ENCODE peak calls at places on chromosomes 5 and 9, in seven cellular contexts. One of them, this sample, is unnamed.
A peak's percentile ranks its signal among the peaks of the same experiment; 100 is the strongest.

GRCh38 chr9:120583958-120584369 is 4.0 kb upstream of the CDK5RAP2 start:
- DNase-seq in SJCRH30: peak; percentile 100
- DNase-seq in pancreas: peak; percentile 48
- DNase-seq in KBM-7: peak; percentile 94
- DNase-seq in T follicular helper cell: no peak
- DNase-seq in HL-60: peak; percentile 88
- DNase-seq in dorsolateral prefrontal cortex: peak; percentile 84
- DNase-seq in this sample: no peak

GRCh38 chr5:174581483-174581882 is 142.9 kb upstream of the MSX2 start:
- DNase-seq in pancreas: no peak
- DNase-seq in T follicular helper cell: no peak
- DNase-seq in dorsolateral prefrontal cortex: no peak
- DNase-seq in SJCRH30: peak; percentile 60
- DNase-seq in HL-60: no peak
- DNase-seq in KBM-7: peak; percentile 15
- DNase-seq in this sample: no peak

GRCh38 chr9:135198889-135199288 is 111.4 kb downstream of the OLFM1 start:
- DNase-seq in KBM-7: no peak
- DNase-seq in HL-60: no peak
- DNase-seq in dorsolateral prefrontal cortex: no peak
- DNase-seq in T follicular helper cell: no peak
- DNase-seq in SJCRH30: no peak
- DNase-seq in pancreas: no peak
- DNase-seq in this sample: no peak

GRCh38 chr9:82903503-82903902 is 159.4 kb downstream of the RASEF start:
- DNase-seq in SJCRH30: peak; percentile 4
- DNase-seq in KBM-7: no peak
- DNase-seq in dorsolateral prefrontal cortex: no peak
- DNase-seq in pancreas: no peak
- DNase-seq in T follicular helper cell: no peak
- DNase-seq in HL-60: no peak
- DNase-seq in this sample: no peak

GRCh38 chr5:142472306-142472951 is 147.6 kb upstream of the SPRY4 start:
- DNase-seq in SJCRH30: no peak
- DNase-seq in T follicular helper cell: peak; percentile 10
- DNase-seq in pancreas: no peak
- DNase-seq in KBM-7: no peak
- DNase-seq in dorsolateral prefrontal cortex: no peak
- DNase-seq in HL-60: peak; percentile 4
- DNase-seq in this sample: no peak

GRCh38 chr5:89028579-89029272 is 145.7 kb upstream of the MEF2C start:
- DNase-seq in T follicular helper cell: no peak
- DNase-seq in dorsolateral prefrontal cortex: no peak
- DNase-seq in HL-60: no peak
- DNase-seq in pancreas: no peak
- DNase-seq in SJCRH30: peak; percentile 24
- DNase-seq in KBM-7: no peak
- DNase-seq in this sample: no peak

GRCh38 chr9:102770704-102771103 is 224.4 kb upstream of the CYLC2 start:
- DNase-seq in KBM-7: no peak
- DNase-seq in pancreas: no peak
- DNase-seq in T follicular helper cell: no peak
- DNase-seq in SJCRH30: no peak
- DNase-seq in HL-60: no peak
- DNase-seq in dorsolateral prefrontal cortex: no peak
- DNase-seq in this sample: no peak

GRCh38 chr5:163496286-163496685 is 9.1 kb upstream of the MAT2B start:
- DNase-seq in SJCRH30: no peak
- DNase-seq in HL-60: no peak
- DNase-seq in T follicular helper cell: no peak
- DNase-seq in dorsolateral prefrontal cortex: no peak
- DNase-seq in KBM-7: no peak
- DNase-seq in pancreas: no peak
- DNase-seq in this sample: no peak

GRCh38 chr9:119003882-119004617 is 365.2 kb downstream of the BRINP1 start:
- DNase-seq in T follicular helper cell: no peak
- DNase-seq in SJCRH30: no peak
- DNase-seq in pancreas: no peak
- DNase-seq in KBM-7: no peak
- DNase-seq in HL-60: no peak
- DNase-seq in dorsolateral prefrontal cortex: no peak
- DNase-seq in this sample: no peak

GRCh38 chr5:14491505-14491904 is 90.1 kb upstream of the OTULINL start:
- DNase-seq in dorsolateral prefrontal cortex: no peak
- DNase-seq in T follicular helper cell: no peak
- DNase-seq in pancreas: no peak
- DNase-seq in SJCRH30: no peak
- DNase-seq in KBM-7: no peak
- DNase-seq in HL-60: peak; percentile 37
- DNase-seq in this sample: no peak

GRCh38 chr5:10660720-10661387 is 97.0 kb downstream of the ANKRD33B start:
- DNase-seq in KBM-7: no peak
- DNase-seq in SJCRH30: no peak
- DNase-seq in HL-60: no peak
- DNase-seq in dorsolateral prefrontal cortex: no peak
- DNase-seq in pancreas: no peak
- DNase-seq in T follicular helper cell: no peak
- DNase-seq in this sample: no peak

GRCh38 chr9:129247285-129248153 is 69.5 kb upstream of the IER5L start:
- DNase-seq in KBM-7: no peak
- DNase-seq in pancreas: no peak
- DNase-seq in SJCRH30: no peak
- DNase-seq in T follicular helper cell: no peak
- DNase-seq in dorsolateral prefrontal cortex: peak; percentile 18
- DNase-seq in HL-60: no peak
- DNase-seq in this sample: no peak

GRCh38 chr5:6448622-6449464 is at the start of gene UBE2QL1:
- DNase-seq in dorsolateral prefrontal cortex: no peak
- DNase-seq in KBM-7: peak; percentile 38
- DNase-seq in SJCRH30: no peak
- DNase-seq in T follicular helper cell: no peak
- DNase-seq in pancreas: peak; percentile 20
- DNase-seq in HL-60: no peak
- DNase-seq in this sample: peak; percentile 48

GRCh38 chr5:154486427-154486866 is 8.4 kb upstream of the HAND1 start:
- DNase-seq in pancreas: no peak
- DNase-seq in T follicular helper cell: no peak
- DNase-seq in SJCRH30: no peak
- DNase-seq in dorsolateral prefrontal cortex: no peak
- DNase-seq in KBM-7: no peak
- DNase-seq in HL-60: no peak
- DNase-seq in this sample: no peak

GRCh38 chr9:89872426-89872912 is 267.7 kb downstream of the GADD45G start:
- DNase-seq in KBM-7: no peak
- DNase-seq in pancreas: no peak
- DNase-seq in T follicular helper cell: no peak
- DNase-seq in SJCRH30: no peak
- DNase-seq in dorsolateral prefrontal cortex: no peak
- DNase-seq in HL-60: no peak
- DNase-seq in this sample: peak; percentile 36

GRCh38 chr5:138725153-138725884 is 27.9 kb upstream of the CTNNA1 start:
- DNase-seq in SJCRH30: peak; percentile 62
- DNase-seq in dorsolateral prefrontal cortex: peak; percentile 52
- DNase-seq in pancreas: peak; percentile 27
- DNase-seq in T follicular helper cell: no peak
- DNase-seq in HL-60: no peak
- DNase-seq in KBM-7: peak; percentile 44
- DNase-seq in this sample: no peak

GRCh38 chr9:105341784-105342183 is 97.3 kb downstream of the SLC44A1 start:
- DNase-seq in SJCRH30: no peak
- DNase-seq in dorsolateral prefrontal cortex: no peak
- DNase-seq in KBM-7: no peak
- DNase-seq in T follicular helper cell: no peak
- DNase-seq in pancreas: no peak
- DNase-seq in HL-60: no peak
- DNase-seq in this sample: no peak

GRCh38 chr5:59099270-59099994 is 516.6 kb downstream of the RAB3C start:
- DNase-seq in KBM-7: peak; percentile 26
- DNase-seq in SJCRH30: no peak
- DNase-seq in pancreas: no peak
- DNase-seq in HL-60: no peak
- DNase-seq in T follicular helper cell: no peak
- DNase-seq in dorsolateral prefrontal cortex: no peak
- DNase-seq in this sample: no peak

GRCh38 chr5:170559296-170559695 is 55.5 kb downstream of the KCNIP1 start:
- DNase-seq in dorsolateral prefrontal cortex: no peak
- DNase-seq in HL-60: no peak
- DNase-seq in SJCRH30: no peak
- DNase-seq in pancreas: no peak
- DNase-seq in KBM-7: no peak
- DNase-seq in T follicular helper cell: no peak
- DNase-seq in this sample: no peak

GRCh38 chr9:23747088-23747748 is 78.8 kb downstream of the ELAVL2 start:
- DNase-seq in KBM-7: no peak
- DNase-seq in dorsolateral prefrontal cortex: no peak
- DNase-seq in SJCRH30: no peak
- DNase-seq in T follicular helper cell: no peak
- DNase-seq in HL-60: no peak
- DNase-seq in pancreas: no peak
- DNase-seq in this sample: no peak

This sample was measured in left lobe of liver.